ENCODE peak calls at places on chromosomes 4 and X, in six cellular contexts. T is keratinocyte, K is neural progenitor cell, X is right lobe of liver, E is MM.1S, V is IMR-90. L is an unnamed sample.

GRCh38 chrX:148914783-148915182 is 414.4 kb downstream of the AFF2 start:
- DNase-seq in V (no peak), K (no peak), X (no peak), T (no peak), E (no peak), L (no peak)

GRCh38 chr4:116925900-116926457 is 159.4 kb downstream of the TRAM1L1 start:
- DNase-seq in T (no peak), V (no peak), E (no peak), K (peak; percentile 84), X (peak; percentile 21), L (peak; percentile 26)

GRCh38 chrX:72272868-72273267 is 4.2 kb downstream of the RPS4X start:
- DNase-seq in E (no peak), K (no peak), T (no peak), V (peak; percentile 76), X (no peak), L (no peak)

GRCh38 chr4:81485310-81485980 is 13.7 kb upstream of the RASGEF1B start:
- DNase-seq in T (no peak), E (no peak), V (no peak), X (no peak), K (no peak), L (no peak)

GRCh38 chr4:75869100-75869499 is 33.2 kb downstream of the PPEF2 start:
- DNase-seq in E (no peak), X (no peak), V (no peak), K (no peak), T (no peak), L (no peak)

GRCh38 chrX:123219916-123220315 is 35.8 kb downstream of the GRIA3 start:
- DNase-seq in X (no peak), K (peak; percentile 13), T (no peak), V (no peak), E (no peak), L (no peak)

GRCh38 chr4:78369691-78370090 is 181.9 kb upstream of the ANXA3 start:
- DNase-seq in V (no peak), K (peak; percentile 49), T (no peak), E (no peak), X (no peak), L (no peak)

GRCh38 chr4:107710493-107711459 is 9.3 kb downstream of the PAPSS1 start:
- DNase-seq in K (no peak), V (no peak), E (no peak), X (no peak), T (no peak), L (no peak)

GRCh38 chr4:77269505-77269904 is 112.5 kb downstream of the CCNG2 start:
- DNase-seq in T (no peak), X (no peak), K (no peak), V (no peak), E (no peak), L (no peak)

GRCh38 chrX:40172169-40172979 is 74.6 kb upstream of the BCOR start:
- DNase-seq in X (peak; percentile 72), K (peak; percentile 58), E (no peak), T (no peak), V (peak; percentile 44), L (no peak)

GRCh38 chr4:6250235-6250983 is 19.2 kb upstream of the WFS1 start:
- DNase-seq in X (no peak), E (peak; percentile 75), K (peak; percentile 82), V (peak; percentile 59), T (peak; percentile 23), L (no peak)

GRCh38 chr4:5368426-5368825 is 317.1 kb downstream of the STK32B start:
- DNase-seq in E (no peak), V (no peak), T (no peak), K (no peak), X (no peak), L (no peak)

GRCh38 chr4:37837446-37837845 is 11.0 kb downstream of the PGM2 start:
- DNase-seq in K (no peak), X (no peak), T (no peak), V (peak; percentile 80), E (no peak), L (no peak)

GRCh38 chr4:93777081-93777460 is 51.5 kb upstream of the ATOH1 start:
- DNase-seq in T (peak; percentile 28), K (no peak), E (no peak), V (no peak), X (no peak), L (no peak)

GRCh38 chr4:138639018-138639876 is 376.3 kb upstream of the NOCT start:
- DNase-seq in T (no peak), X (no peak), V (peak; percentile 28), K (no peak), E (no peak), L (no peak)

GRCh38 chr4:86927843-86928395 is 6.9 kb upstream of the AFF1 start:
- DNase-seq in K (no peak), V (peak; percentile 99), X (no peak), T (peak; percentile 92), E (no peak), L (peak; percentile 72)

GRCh38 chr4:76688737-76689078 is 209.2 kb downstream of the SOWAHB start:
- DNase-seq in K (peak; percentile 42), E (peak; percentile 84), X (no peak), V (peak; percentile 38), T (no peak), L (no peak)

GRCh38 chr4:117001077-117001476 is 84.3 kb downstream of the TRAM1L1 start:
- DNase-seq in E (no peak), K (peak; percentile 39), X (no peak), V (no peak), T (no peak), L (no peak)

GRCh38 chr4:188976644-188977115 is 837.4 kb downstream of the TRIML1 start:
- DNase-seq in K (peak; percentile 87), V (peak; percentile 70), E (peak; percentile 68), X (no peak), T (no peak), L (no peak)

GRCh38 chrX:69285401-69285871 is 120.2 kb upstream of the PJA1 start:
- DNase-seq in K (peak; percentile 35), E (no peak), T (no peak), X (no peak), V (no peak), L (no peak)

GRCh38 chr4:139175647-139176298 is 1.2 kb downstream of the ELF2 start:
- DNase-seq in X (no peak), E (no peak), V (peak; percentile 41), K (peak; percentile 74), T (no peak), L (no peak)

GRCh38 chr4:86481429-86481828 is 112.7 kb upstream of the PTPN13 start:
- DNase-seq in T (no peak), K (peak; percentile 67), X (no peak), E (no peak), V (no peak), L (no peak)

GRCh38 chrX:67654301-67654700 is 110.5 kb downstream of the AR start:
- DNase-seq in E (no peak), K (no peak), V (no peak), X (peak; percentile 35), T (no peak), L (no peak)

GRCh38 chrX:93585661-93586060 is 87.7 kb downstream of the NAP1L3 start:
- DNase-seq in K (no peak), E (no peak), V (no peak), T (no peak), X (no peak), L (no peak)

GRCh38 chr4:176780995-176781738 is 11.6 kb downstream of the VEGFC start:
- DNase-seq in E (no peak), V (no peak), K (no peak), T (no peak), X (no peak), L (no peak)

GRCh38 chr4:184684491-184685189 is 35.1 kb downstream of the PRIMPOL start:
- DNase-seq in T (no peak), X (no peak), V (peak; percentile 17), E (no peak), K (no peak), L (no peak)

GRCh38 chrX:84441143-84441542 is 61.1 kb downstream of the HDX start:
- DNase-seq in T (no peak), V (peak; percentile 72), K (no peak), X (no peak), E (no peak), L (no peak)

GRCh38 chr4:39255266-39255665 is 72.9 kb downstream of the WDR19 start:
- DNase-seq in E (no peak), V (peak; percentile 65), X (no peak), T (no peak), K (peak; percentile 10), L (no peak)

GRCh38 chrX:120769576-120770341 is 105.9 kb downstream of the CT47B1 start:
- DNase-seq in T (no peak), X (no peak), V (peak; percentile 19), K (peak; percentile 37), E (peak; percentile 77), L (no peak)

GRCh38 chr4:81723927-81724587 is 252.3 kb upstream of the RASGEF1B start:
- DNase-seq in E (peak; percentile 74), T (no peak), X (peak; percentile 36), V (no peak), K (no peak), L (no peak)

GRCh38 chr4:82560853-82561744 is 689 bp downstream of the TMEM150C start:
- DNase-seq in E (no peak), V (no peak), X (peak; percentile 44), T (no peak), K (no peak), L (no peak)

DNA sequence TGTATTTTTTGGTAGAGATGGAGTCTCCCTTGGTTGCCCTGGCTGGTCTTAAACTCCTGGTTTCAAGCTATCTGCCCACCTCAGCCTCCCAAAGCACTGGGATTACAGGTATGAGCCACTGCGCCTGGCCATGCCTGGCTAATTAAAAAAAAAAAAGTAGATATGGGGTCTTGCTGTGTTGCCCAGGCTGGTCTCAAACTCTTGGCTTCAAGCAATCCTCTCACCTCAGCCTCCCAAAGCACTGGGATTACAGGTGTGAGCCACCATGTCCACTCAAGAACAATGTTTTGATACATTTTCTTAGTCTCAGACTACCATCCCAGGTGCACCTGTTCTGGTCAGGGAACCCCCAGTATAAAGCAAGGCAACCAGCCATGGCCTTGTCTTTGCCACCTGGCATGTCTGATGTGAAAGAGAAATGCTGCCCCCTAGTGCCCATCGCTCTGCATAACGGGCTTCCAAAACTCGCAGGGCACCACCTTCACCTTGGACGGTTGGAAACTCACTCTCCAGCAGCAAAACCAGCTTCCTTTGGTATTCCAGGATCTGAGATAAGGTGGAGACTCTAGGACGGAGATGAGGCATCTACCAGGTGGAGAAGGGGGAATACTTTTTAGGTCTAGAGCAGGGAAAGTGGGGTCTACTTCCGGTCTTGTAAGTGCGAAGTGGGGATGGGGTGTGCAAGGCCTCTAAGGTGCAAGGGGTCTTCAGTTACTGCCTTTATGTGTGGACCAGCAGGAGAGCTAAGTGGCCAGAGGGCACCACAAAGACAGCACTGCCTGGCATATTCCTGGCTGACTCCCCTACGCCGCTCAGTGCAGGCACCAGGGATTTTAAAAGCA is 47.7 kb upstream of the AFAP1 start:
- DNase-seq in K (peak; percentile 80), X (peak; percentile 63), E (peak; percentile 60), T (no peak), V (peak; percentile 77), L (no peak)
- H3K4me1 ChIP-seq in K (no peaks in the 10 kb centered on the region), X (no peaks in the 10 kb centered on the region), E (no peaks in the 10 kb centered on the region), T (no peaks in the 10 kb centered on the region), V (peaks cover 12% of the 10 kb centered on the region), L (peaks cover 11% of the 10 kb centered on the region)

GRCh38 chrX:145630081-145630480 is 187.5 kb upstream of the SLITRK2 start:
- DNase-seq in X (no peak), T (no peak), K (no peak), E (no peak), V (no peak), L (no peak)
- H3K9me3 ChIP-seq in X (no peaks in the 10 kb centered on the region), T (peaks cover 10% of the 10 kb centered on the region), K (no peaks in the 10 kb centered on the region), E (no peaks in the 10 kb centered on the region), V (peaks cover 17% of the 10 kb centered on the region), L (no peaks in the 10 kb centered on the region)

GRCh38 chrX:154532690-154533089 is 14.0 kb downstream of the G6PD start:
- DNase-seq in T (no peak), X (no peak), V (no peak), E (no peak), K (no peak), L (no peak)
- H3K27me3 ChIP-seq in T (no peaks in the 10 kb centered on the region), X (no peaks in the 10 kb centered on the region), V (no peaks in the 10 kb centered on the region), E (no peaks in the 10 kb centered on the region), K (no peaks in the 10 kb centered on the region), L (no peaks in the 10 kb centered on the region)

GRCh38 chr4:143360838-143361237 is 24.2 kb downstream of the GAB1 start:
- DNase-seq in X (no peak), E (no peak), T (no peak), V (no peak), K (no peak), L (no peak)
- H3K4me1 ChIP-seq in X (peaks cover 7% of the 10 kb centered on the region), E (peaks cover 48% of the 10 kb centered on the region), T (peaks cover 53% of the 10 kb centered on the region), V (peaks cover 14% of the 10 kb centered on the region), K (peaks cover 9% of the 10 kb centered on the region), L (peaks cover 54% of the 10 kb centered on the region)